ENCODE peak calls at places on chromosomes 16 and 17, in five cellular contexts. E, K, B, H and T are unnamed samples.

GRCh38 chr16:9092963-9093477 is 1.6 kb downstream of the HAPSTR1 start:
- DNase-seq in B (no peak), K (no peak), E (peak; percentile 62), H (no peak), T (peak; percentile 55)

GRCh38 chr16:88070341-88070740 is 119.1 kb downstream of the BANP start:
- DNase-seq in H (no peak), B (no peak), K (no peak), E (no peak), T (no peak)

GRCh38 chr16:9099131-9099625 is 7.7 kb downstream of the HAPSTR1 start:
- DNase-seq in E (no peak), B (no peak), K (no peak), H (no peak), T (peak; percentile 32)

GRCh38 chr17:32503251-32504165 is 16.7 kb downstream of the CDK5R1 start:
- DNase-seq in H (no peak), E (no peak), B (no peak), K (peak; percentile 98), T (no peak)

GRCh38 chr17:7439462-7440112 is at the start of gene FGF11:
- DNase-seq in K (no peak), B (no peak), H (no peak), E (peak; percentile 35), T (no peak)

GRCh38 chr17:28282596-28282995 is 36.4 kb upstream of the TMEM97 start:
- DNase-seq in B (no peak), K (no peak), E (no peak), H (no peak), T (no peak)

GRCh38 chr16:56610017-56610608 is 1.7 kb downstream of the MT2A start:
- DNase-seq in E (no peak), K (peak; percentile 55), B (no peak), H (no peak), T (peak; percentile 47)

GRCh38 chr16:48971571-48972071 is 310.0 kb downstream of the CBLN1 start:
- DNase-seq in K (no peak), H (no peak), E (no peak), B (no peak), T (no peak)

GRCh38 chr16:1492923-1493745 is at the start of gene TELO2:
- DNase-seq in H (peak; percentile 71), B (peak; percentile 98), K (no peak), E (peak; percentile 82), T (peak; percentile 84)

GRCh38 chr16:63289834-63290460 is 1253.7 kb upstream of the CDH8 start:
- DNase-seq in H (peak; percentile 46), K (no peak), E (peak; percentile 80), B (peak; percentile 14), T (peak; percentile 46)

GRCh38 chr16:11160676-11161115 is 95.3 kb downstream of the SOCS1 start:
- DNase-seq in B (no peak), K (no peak), H (no peak), E (no peak), T (no peak)

GRCh38 chr16:14180431-14181059 is 109.4 kb downstream of the MRTFB start:
- DNase-seq in H (no peak), K (no peak), E (peak; percentile 63), B (no peak), T (no peak)

GRCh38 chr16:48353565-48354163 is 31.5 kb downstream of the SIAH1 start:
- DNase-seq in K (peak; percentile 37), H (peak; percentile 24), B (peak; percentile 74), E (peak; percentile 95), T (peak; percentile 63)

GRCh38 chr17:44076716-44077594 is 6.4 kb downstream of the G6PC3 start:
- DNase-seq in K (no peak), H (no peak), B (no peak), E (no peak), T (no peak)

GRCh38 chr16:1812732-1813163 is 13.9 kb downstream of the HAGH start:
- DNase-seq in K (no peak), B (peak; percentile 80), H (no peak), E (peak; percentile 78), T (peak; percentile 89)

GRCh38 chr17:64091116-64091515 is 38.8 kb downstream of the ERN1 start:
- DNase-seq in K (peak; percentile 57), H (no peak), B (no peak), E (no peak), T (no peak)

GRCh38 chr16:80656731-80657150 is 115.9 kb downstream of the DYNLRB2 start:
- DNase-seq in H (no peak), K (peak; percentile 39), E (peak; percentile 11), B (no peak), T (no peak)

DNA sequence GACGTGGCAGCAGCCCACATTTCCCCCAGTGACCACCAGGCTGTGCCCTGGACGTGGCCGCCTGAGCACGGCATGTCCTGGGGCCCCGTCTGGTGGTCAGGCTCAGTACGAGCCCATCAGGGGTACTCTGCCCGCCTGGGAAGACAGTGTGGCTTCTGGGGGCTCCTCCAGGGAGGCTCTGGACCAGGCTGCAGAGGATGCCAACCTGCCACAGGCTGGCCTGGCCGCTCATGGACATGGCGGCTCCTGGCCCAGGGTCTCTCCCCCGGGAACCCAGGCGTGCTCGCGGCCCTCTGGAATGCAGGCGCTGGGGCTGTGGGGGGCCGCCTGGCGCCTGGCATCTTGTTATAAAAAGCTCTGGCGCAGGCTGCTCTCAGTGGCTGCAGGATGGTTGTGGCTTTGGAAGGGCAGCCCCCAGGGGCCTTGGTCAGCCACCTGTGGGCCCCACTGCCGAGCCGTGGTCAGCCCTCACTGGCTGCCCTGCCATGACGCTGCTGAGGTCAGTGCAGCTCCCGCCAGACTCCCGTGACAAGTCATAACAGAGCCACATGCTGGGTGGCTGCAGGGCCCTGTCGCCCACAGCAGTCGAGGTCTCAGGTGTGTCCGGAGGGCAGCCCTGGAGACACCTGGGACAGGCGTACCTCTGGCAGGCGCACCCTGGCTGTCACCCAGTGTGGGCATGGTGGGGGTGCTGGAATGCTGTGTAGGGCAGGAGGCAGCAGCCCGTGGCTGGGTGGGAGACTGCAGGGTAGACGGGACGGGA is 15.0 kb downstream of the CENPX start:
- DNase-seq in H (no peak), B (no peak), E (no peak), K (no peak), T (no peak)
- H3K4me1 ChIP-seq in H (peaks cover 47% of the 10 kb centered on the region), B (no peaks in the 10 kb centered on the region), E (no peaks in the 10 kb centered on the region), K (no peaks in the 10 kb centered on the region), T (peaks cover 6% of the 10 kb centered on the region)

DNA sequence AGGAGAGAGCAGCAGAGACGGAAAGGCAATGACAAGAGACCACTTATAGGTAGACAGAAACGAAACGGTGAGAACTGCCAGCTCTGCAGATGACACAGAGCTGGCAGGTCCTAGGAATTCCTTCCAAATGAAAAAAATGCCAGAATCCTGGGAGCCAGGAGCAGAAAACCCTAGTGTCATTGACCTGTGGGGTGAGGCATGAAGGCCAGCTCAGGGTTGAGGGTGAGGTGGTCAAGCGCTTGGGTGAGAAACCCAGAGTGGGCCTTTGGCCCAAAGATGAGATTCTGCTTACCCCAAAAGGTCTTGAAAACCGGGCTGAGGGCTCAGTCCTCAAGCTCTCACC is 9.2 kb downstream of the HIC1 start:
- DNase-seq in H (no peak), K (no peak), B (no peak), E (no peak), T (no peak)
- H3K36me3 ChIP-seq in H (no peaks in the 10 kb centered on the region), K (peaks cover 24% of the 10 kb centered on the region), B (peaks cover 16% of the 10 kb centered on the region), E (no peaks in the 10 kb centered on the region), T (peaks cover 84% of the 10 kb centered on the region)

GRCh38 chr16:26177438-26177837 is 485.7 kb downstream of the HS3ST4 start:
- DNase-seq in E (peak; percentile 65), K (no peak), H (no peak), B (no peak), T (no peak)
- TF ChIP-seq POLR2AphosphoS5 in E (no peak), K (no peak), H (no peak), B (no peak), T (no peak)

GRCh38 chr17:77304746-77305473 is 164.1 kb downstream of the SEC14L1 start:
- DNase-seq in E (no peak), H (no peak), K (no peak), B (no peak), T (peak; percentile 51)

GRCh38 chr17:77302682-77303081 is 161.9 kb downstream of the SEC14L1 start:
- DNase-seq in E (no peak), H (no peak), B (no peak), K (no peak), T (no peak)

GRCh38 chr17:77306048-77306789 is 165.4 kb downstream of the SEC14L1 start:
- DNase-seq in K (no peak), B (no peak), E (no peak), H (no peak), T (no peak)

GRCh38 chr17:77303620-77304019 is 162.9 kb downstream of the SEC14L1 start:
- DNase-seq in K (no peak), B (no peak), E (no peak), H (no peak), T (no peak)

DNA sequence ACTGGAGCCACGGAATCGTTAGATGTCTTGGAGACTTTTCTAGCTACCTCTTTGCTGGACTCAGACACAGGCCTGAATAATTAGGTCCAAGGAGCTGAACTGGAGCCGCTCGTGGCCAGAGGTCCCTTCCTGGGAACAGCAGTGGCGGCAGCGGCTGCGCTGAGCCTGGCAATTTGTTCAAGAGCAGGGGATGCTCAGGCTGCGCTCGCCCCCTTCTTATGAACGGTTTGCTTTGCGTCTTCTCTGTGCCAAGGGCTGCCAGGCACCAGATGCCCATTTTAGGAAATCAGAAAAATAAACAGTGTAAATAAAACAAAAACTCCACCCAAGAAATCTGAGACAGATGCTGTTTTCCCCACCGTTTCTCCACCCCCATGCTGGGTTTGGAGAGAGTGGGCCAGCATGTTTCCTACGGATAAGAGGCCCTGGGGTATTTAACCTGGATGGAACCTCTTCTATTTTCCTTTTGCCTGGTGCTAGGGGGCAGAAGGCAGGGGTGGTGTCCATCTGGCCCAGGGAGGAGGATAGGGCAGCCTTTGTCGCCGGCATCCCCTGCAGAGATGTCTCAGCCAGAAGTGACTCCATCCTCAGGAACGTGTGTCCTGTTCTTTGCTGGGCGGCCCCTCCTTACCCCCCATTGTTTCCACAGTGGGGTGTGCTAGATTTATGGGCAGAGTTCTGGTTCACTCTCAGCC is 163.4 kb downstream of the SEC14L1 start:
- DNase-seq in H (no peak), K (no peak), E (no peak), B (no peak), T (no peak)
- H3K4me1 ChIP-seq in H (peaks cover 90% of the 10 kb centered on the region), K (no peaks in the 10 kb centered on the region), E (no peaks in the 10 kb centered on the region), B (no peaks in the 10 kb centered on the region), T (peaks cover 20% of the 10 kb centered on the region)

DNA sequence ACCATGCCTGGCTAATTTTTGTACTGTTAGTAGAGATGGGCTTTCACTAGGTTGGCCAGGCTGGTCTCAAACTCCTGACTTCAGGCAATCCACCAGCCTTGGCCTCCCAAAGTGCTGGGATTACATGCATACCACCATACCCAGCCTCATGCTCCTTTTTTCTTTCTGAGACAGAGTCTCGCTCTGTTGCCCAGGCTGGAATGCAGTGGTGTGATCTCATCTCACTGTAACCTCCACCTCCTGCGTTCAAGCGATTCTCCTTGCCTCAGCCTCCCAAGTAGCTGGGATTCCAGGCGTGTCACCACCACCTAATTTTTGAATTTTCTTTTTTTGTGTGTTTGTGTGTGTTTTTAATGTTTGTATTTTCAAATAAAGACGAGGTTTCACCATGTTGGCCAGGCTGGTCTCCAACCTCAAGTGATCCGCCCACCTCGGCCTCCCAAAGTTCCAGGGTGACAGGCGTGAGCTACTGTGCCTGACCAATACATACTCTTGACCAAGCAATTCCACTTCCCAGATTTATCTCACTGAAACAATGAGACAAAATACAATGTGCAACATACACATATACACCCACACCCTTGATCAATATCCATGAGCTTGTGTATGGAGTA is 5.0 kb downstream of the GRB2 start:
- DNase-seq in B (no peak), H (no peak), K (no peak), E (no peak), T (no peak)
- H3K36me3 ChIP-seq in B (peaks cover 12% of the 10 kb centered on the region), H (no peaks in the 10 kb centered on the region), K (no peaks in the 10 kb centered on the region), E (no peaks in the 10 kb centered on the region), T (no peaks in the 10 kb centered on the region)

GRCh38 chr16:50467943-50468748 is 80.0 kb upstream of the NKD1 start:
- DNase-seq in H (no peak), K (no peak), B (peak; percentile 83), E (peak; percentile 75), T (peak; percentile 87)
- TF ChIP-seq POLR2AphosphoS5 in H (no peak), K (no peak), B (no peak), E (no peak), T (no peak)

GRCh38 chr16:85166281-85166680 is 54.0 kb upstream of the CIBAR2 start:
- DNase-seq in K (no peak), E (no peak), H (no peak), B (no peak), T (no peak)
- H3K4me1 ChIP-seq in K (no peaks in the 10 kb centered on the region), E (peaks cover 25% of the 10 kb centered on the region), H (peaks cover 21% of the 10 kb centered on the region), B (peaks cover 8% of the 10 kb centered on the region), T (peaks cover 42% of the 10 kb centered on the region)